ENCODE peak calls at places on chromosomes 7 and 10, in nine cellular contexts. One of them, this sample, is unnamed.

GRCh38 chr10:60905580-60905979 is 38.4 kb downstream of the RHOBTB1 start:
- DNase-seq in SW480: no peak
- DNase-seq in AG08395: peak
- DNase-seq in germinal center: no peak
- DNase-seq in GM12891: no peak
- DNase-seq in AG09319: no peak
- DNase-seq in activated effector memory CD4-positive, alpha-beta T cell treated with anti-CD3 and anti-CD28 coated beads, Interleukin-2, amount 50 U/mL, for 16 hours: no peak
- DNase-seq in skeletal muscle cell: no peak
- DNase-seq in stomach: no peak
- DNase-seq in this sample: peak

GRCh38 chr7:32941181-32941995 is 15.9 kb upstream of the FKBP9 start:
- DNase-seq in SW480: peak
- DNase-seq in AG08395: no peak
- DNase-seq in germinal center: no peak
- DNase-seq in GM12891: no peak
- DNase-seq in AG09319: no peak
- DNase-seq in activated effector memory CD4-positive, alpha-beta T cell treated with anti-CD3 and anti-CD28 coated beads, Interleukin-2, amount 50 U/mL, for 16 hours: no peak
- DNase-seq in skeletal muscle cell: no peak
- DNase-seq in stomach: no peak
- DNase-seq in this sample: no peak

GRCh38 chr10:20797290-20797689 is 99.8 kb downstream of the NEBL start:
- DNase-seq in SW480: no peak
- DNase-seq in AG08395: no peak
- DNase-seq in germinal center: no peak
- DNase-seq in GM12891: no peak
- DNase-seq in AG09319: no peak
- DNase-seq in activated effector memory CD4-positive, alpha-beta T cell treated with anti-CD3 and anti-CD28 coated beads, Interleukin-2, amount 50 U/mL, for 16 hours: no peak
- DNase-seq in skeletal muscle cell: no peak
- DNase-seq in stomach: no peak
- DNase-seq in this sample: no peak

GRCh38 chr10:25076501-25077197 is 60.2 kb downstream of the THNSL1 start:
- DNase-seq in SW480: no peak
- DNase-seq in AG08395: no peak
- DNase-seq in germinal center: no peak
- DNase-seq in GM12891: no peak
- DNase-seq in AG09319: no peak
- DNase-seq in activated effector memory CD4-positive, alpha-beta T cell treated with anti-CD3 and anti-CD28 coated beads, Interleukin-2, amount 50 U/mL, for 16 hours: no peak
- DNase-seq in skeletal muscle cell: no peak
- DNase-seq in stomach: no peak
- DNase-seq in this sample: no peak

GRCh38 chr10:103888113-103888841 is 29.7 kb downstream of the STN1 start:
- DNase-seq in SW480: peak
- DNase-seq in AG08395: peak
- DNase-seq in germinal center: peak
- DNase-seq in GM12891: peak
- DNase-seq in AG09319: peak
- DNase-seq in activated effector memory CD4-positive, alpha-beta T cell treated with anti-CD3 and anti-CD28 coated beads, Interleukin-2, amount 50 U/mL, for 16 hours: peak
- DNase-seq in skeletal muscle cell: peak
- DNase-seq in stomach: peak
- DNase-seq in this sample: peak

GRCh38 chr7:82443044-82443800 is at the start of gene CACNA2D1:
- DNase-seq in SW480: peak
- DNase-seq in AG08395: peak
- DNase-seq in germinal center: peak
- DNase-seq in GM12891: peak
- DNase-seq in AG09319: no peak
- DNase-seq in activated effector memory CD4-positive, alpha-beta T cell treated with anti-CD3 and anti-CD28 coated beads, Interleukin-2, amount 50 U/mL, for 16 hours: no peak
- DNase-seq in skeletal muscle cell: peak
- DNase-seq in stomach: peak
- DNase-seq in this sample: peak

GRCh38 chr10:97100657-97101056 is 85.1 kb downstream of the SLIT1 start:
- DNase-seq in SW480: no peak
- DNase-seq in AG08395: no peak
- DNase-seq in germinal center: no peak
- DNase-seq in GM12891: no peak
- DNase-seq in AG09319: no peak
- DNase-seq in activated effector memory CD4-positive, alpha-beta T cell treated with anti-CD3 and anti-CD28 coated beads, Interleukin-2, amount 50 U/mL, for 16 hours: no peak
- DNase-seq in skeletal muscle cell: no peak
- DNase-seq in stomach: no peak
- DNase-seq in this sample: no peak

GRCh38 chr10:124577651-124578050 is 116.0 kb downstream of the LHPP start:
- DNase-seq in SW480: no peak
- DNase-seq in AG08395: no peak
- DNase-seq in germinal center: no peak
- DNase-seq in GM12891: no peak
- DNase-seq in AG09319: no peak
- DNase-seq in activated effector memory CD4-positive, alpha-beta T cell treated with anti-CD3 and anti-CD28 coated beads, Interleukin-2, amount 50 U/mL, for 16 hours: no peak
- DNase-seq in skeletal muscle cell: no peak
- DNase-seq in stomach: no peak
- DNase-seq in this sample: no peak

GRCh38 chr7:151637781-151638261 is 118.1 kb upstream of the RHEB start:
- DNase-seq in SW480: peak
- DNase-seq in AG08395: no peak
- DNase-seq in germinal center: no peak
- DNase-seq in GM12891: no peak
- DNase-seq in AG09319: no peak
- DNase-seq in activated effector memory CD4-positive, alpha-beta T cell treated with anti-CD3 and anti-CD28 coated beads, Interleukin-2, amount 50 U/mL, for 16 hours: no peak
- DNase-seq in skeletal muscle cell: no peak
- DNase-seq in stomach: no peak
- DNase-seq in this sample: no peak

GRCh38 chr7:145151651-145152050 is 315.8 kb upstream of the TPK1 start:
- DNase-seq in SW480: no peak
- DNase-seq in AG08395: no peak
- DNase-seq in germinal center: no peak
- DNase-seq in GM12891: no peak
- DNase-seq in AG09319: no peak
- DNase-seq in activated effector memory CD4-positive, alpha-beta T cell treated with anti-CD3 and anti-CD28 coated beads, Interleukin-2, amount 50 U/mL, for 16 hours: no peak
- DNase-seq in skeletal muscle cell: no peak
- DNase-seq in stomach: no peak
- DNase-seq in this sample: no peak

GRCh38 chr10:62457598-62457997 is 83.4 kb downstream of the ZNF365 start:
- DNase-seq in SW480: peak
- DNase-seq in AG08395: no peak
- DNase-seq in germinal center: no peak
- DNase-seq in GM12891: no peak
- DNase-seq in AG09319: no peak
- DNase-seq in activated effector memory CD4-positive, alpha-beta T cell treated with anti-CD3 and anti-CD28 coated beads, Interleukin-2, amount 50 U/mL, for 16 hours: no peak
- DNase-seq in skeletal muscle cell: no peak
- DNase-seq in stomach: no peak
- DNase-seq in this sample: no peak

GRCh38 chr7:139127648-139128047 is 18.1 kb upstream of the ZC3HAV1 start:
- DNase-seq in SW480: peak
- DNase-seq in AG08395: no peak
- DNase-seq in germinal center: no peak
- DNase-seq in GM12891: no peak
- DNase-seq in AG09319: no peak
- DNase-seq in activated effector memory CD4-positive, alpha-beta T cell treated with anti-CD3 and anti-CD28 coated beads, Interleukin-2, amount 50 U/mL, for 16 hours: no peak
- DNase-seq in skeletal muscle cell: no peak
- DNase-seq in stomach: no peak
- DNase-seq in this sample: no peak